ENCODE peak calls at places on chromosomes 11 and 22, in six cellular contexts. D is HCT116; W is AG10803; K is WTC11; J is activated CD4-positive, alpha-beta T cell treated with anti-CD3 and anti-CD28 coated beads, Interleukin-2, amount 50 U/mL, for 24 hours; R is anterior cingulate cortex. M is an unnamed sample.

GRCh38 chr22:44676441-44677298 is 25.3 kb upstream of the PRR5 start:
- DNase-seq in D (no peak), R (no peak), W (no peak), J (no peak), K (no peak), M (peak; percentile 68)

GRCh38 chr11:16114978-16115871 is 241.1 kb downstream of the SOX6 start:
- DNase-seq in J (no peak), K (no peak), D (no peak), W (no peak), R (no peak), M (no peak)

GRCh38 chr22:30947163-30947820 is 21.3 kb downstream of the MORC2 start:
- DNase-seq in J (no peak), W (peak; percentile 23), K (no peak), D (no peak), R (peak; percentile 64), M (no peak)

GRCh38 chr11:24391165-24391564 is 105.7 kb upstream of the LUZP2 start:
- DNase-seq in W (peak; percentile 6), J (no peak), D (no peak), R (no peak), K (no peak), M (no peak)

GRCh38 chr11:66333220-66333877 is 2.9 kb downstream of the RIN1 start:
- DNase-seq in W (no peak), K (no peak), R (no peak), J (no peak), D (no peak), M (peak; percentile 51)

GRCh38 chr11:2150206-2150847 is 10.7 kb downstream of the INS start:
- DNase-seq in J (no peak), R (no peak), K (no peak), D (peak; percentile 62), W (peak; percentile 47), M (no peak)

GRCh38 chr22:43128928-43129424 is 14.2 kb downstream of the MCAT start:
- DNase-seq in W (no peak), K (peak; percentile 33), D (no peak), J (no peak), R (no peak), M (no peak)

GRCh38 chr22:38881464-38881871 is 9.5 kb upstream of the CBX6 start:
- DNase-seq in K (no peak), J (no peak), D (no peak), R (no peak), W (peak; percentile 93), M (no peak)

GRCh38 chr11:38900156-38900679 is 2302.2 kb upstream of the RAG2 start:
- DNase-seq in R (no peak), W (no peak), D (no peak), J (no peak), K (no peak), M (no peak)

GRCh38 chr11:86014221-86014620 is 54.7 kb downstream of the PICALM start:
- DNase-seq in R (no peak), K (no peak), J (no peak), W (no peak), D (no peak), M (no peak)

GRCh38 chr22:42316988-42317387 is 46.5 kb upstream of the TCF20 start:
- DNase-seq in K (no peak), D (no peak), J (peak; percentile 19), R (no peak), W (peak; percentile 44), M (no peak)

GRCh38 chr22:46377566-46378498 is 42.3 kb downstream of the TRMU start:
- DNase-seq in W (peak; percentile 22), K (peak; percentile 56), D (peak; percentile 66), R (no peak), J (no peak), M (peak; percentile 93)

GRCh38 chr11:19868281-19868821 is 155.7 kb downstream of the NAV2 start:
- DNase-seq in R (no peak), D (no peak), J (no peak), K (no peak), W (peak; percentile 93), M (no peak)

GRCh38 chr11:20973959-20974358 is 304.6 kb downstream of the NELL1 start:
- DNase-seq in D (no peak), J (no peak), R (no peak), W (no peak), K (no peak), M (no peak)

GRCh38 chr22:49966041-49966715 is 5.6 kb downstream of the PIM3 start:
- DNase-seq in R (no peak), K (no peak), W (no peak), J (no peak), D (no peak), M (peak; percentile 79)

GRCh38 chr22:39253427-39254070 is 8.8 kb upstream of the PDGFB start:
- DNase-seq in D (peak; percentile 73), J (no peak), K (no peak), W (peak; percentile 67), R (no peak), M (peak; percentile 87)

GRCh38 chr11:34745209-34745608 is 124.3 kb downstream of the EHF start:
- DNase-seq in W (no peak), K (no peak), D (no peak), R (no peak), J (no peak), M (no peak)

GRCh38 chr22:42522546-42522945 is 3.0 kb upstream of the RRP7A start:
- DNase-seq in K (no peak), J (no peak), W (no peak), R (no peak), D (no peak), M (peak; percentile 46)

GRCh38 chr11:75827562-75827961 is 12.6 kb downstream of the UVRAG start:
- DNase-seq in K (no peak), R (no peak), J (no peak), D (no peak), W (no peak), M (no peak)

GRCh38 chr22:49566693-49567092 is 261.0 kb downstream of the BRD1 start:
- DNase-seq in R (no peak), D (no peak), W (no peak), J (no peak), K (no peak), M (peak; percentile 31)

GRCh38 chr22:28608546-28608945 is 71.1 kb downstream of the TTC28 start:
- DNase-seq in J (no peak), D (no peak), K (no peak), R (no peak), W (no peak), M (no peak)

GRCh38 chr22:27996529-27996925 is 77.5 kb upstream of the PITPNB start:
- DNase-seq in J (no peak), R (no peak), K (no peak), W (no peak), D (no peak), M (no peak)

GRCh38 chr11:16604784-16605439 is 133.5 kb upstream of the C11orf58 start:
- DNase-seq in R (no peak), W (peak; percentile 7), K (peak; percentile 50), J (no peak), D (no peak), M (peak; percentile 89)

GRCh38 chr11:19524171-19524671 is 188.4 kb upstream of the NAV2 start:
- DNase-seq in J (no peak), R (peak; percentile 14), D (no peak), W (no peak), K (no peak), M (peak; percentile 77)

GRCh38 chr11:66559862-66560676 is 8.3 kb downstream of the CTSF start:
- DNase-seq in K (no peak), W (no peak), D (no peak), R (no peak), J (no peak), M (no peak)